ENCODE peak calls at places on chromosomes 2 and 18, in four cellular contexts. X is NCI-H510A treated with DMSO at 0.1 percent for 48 hours, G is NCI-H1105, P is dorsolateral prefrontal cortex. Y is an unnamed sample.

GRCh38 chr2:226797989-226798421 is 1.6 kb downstream of the IRS1 start:
- DNase-seq in X (no peak), P (no peak), G (no peak), Y (no peak)

GRCh38 chr2:191636586-191636985 is 41.4 kb upstream of the NABP1 start:
- DNase-seq in G (no peak), X (no peak), P (no peak), Y (no peak)

GRCh38 chr2:52264488-52264887 is 1232.6 kb upstream of the NRXN1 start:
- DNase-seq in G (peak; percentile 68), X (peak; percentile 54), P (no peak), Y (no peak)

GRCh38 chr2:24886114-24886501 is 33.9 kb downstream of the ADCY3 start:
- DNase-seq in G (no peak), X (no peak), P (no peak), Y (no peak)

GRCh38 chr18:21505231-21505630 is 95.3 kb downstream of the ESCO1 start:
- DNase-seq in X (no peak), G (no peak), P (no peak), Y (no peak)

GRCh38 chr18:70288171-70288850 is 534 bp upstream of the SOCS6 start:
- DNase-seq in G (no peak), X (no peak), P (peak; percentile 64), Y (no peak)

GRCh38 chr2:186503827-186504606 is 18.0 kb downstream of the ZC3H15 start:
- DNase-seq in G (peak; percentile 35), X (peak; percentile 12), P (no peak), Y (peak; percentile 48)

GRCh38 chr2:168853471-168853870 is 36.8 kb downstream of the SPC25 start:
- DNase-seq in X (no peak), G (no peak), P (no peak), Y (no peak)

GRCh38 chr2:120699292-120699691 is 36.4 kb upstream of the GLI2 start:
- DNase-seq in G (no peak), X (peak; percentile 52), P (no peak), Y (no peak)

GRCh38 chr18:28359177-28359576 is 182.2 kb upstream of the CDH2 start:
- DNase-seq in P (no peak), X (no peak), G (no peak), Y (no peak)

GRCh38 chr18:74950479-74950878 is 258.5 kb downstream of the PTGR3 start:
- DNase-seq in P (no peak), G (no peak), X (peak; percentile 71), Y (no peak)

GRCh38 chr18:44552706-44553105 is 128.0 kb upstream of the SETBP1 start:
- DNase-seq in G (no peak), X (no peak), P (no peak), Y (no peak)

GRCh38 chr2:39665811-39666488 is at the start of gene TMEM178A:
- DNase-seq in G (no peak), X (no peak), P (peak; percentile 51), Y (peak; percentile 64)

GRCh38 chr2:71748227-71748626 is 294.9 kb downstream of the DYSF start:
- DNase-seq in P (no peak), X (no peak), G (no peak), Y (no peak)

GRCh38 chr2:43178602-43179542 is 47.5 kb downstream of the ZFP36L2 start:
- DNase-seq in X (peak; percentile 78), G (no peak), P (no peak), Y (no peak)

GRCh38 chr2:48134704-48135103 is 228.4 kb upstream of the FBXO11 start:
- DNase-seq in G (no peak), X (no peak), P (no peak), Y (no peak)

GRCh38 chr2:236369606-236370005 is 105.4 kb upstream of the ASB18 start:
- DNase-seq in P (no peak), G (peak; percentile 43), X (peak; percentile 56), Y (no peak)

GRCh38 chr2:164868563-164869419 is 27.2 kb upstream of the COBLL1 start:
- DNase-seq in X (no peak), P (no peak), G (peak; percentile 16), Y (no peak)

GRCh38 chr2:118576109-118576855 is 271.2 kb downstream of the EN1 start:
- DNase-seq in P (no peak), X (no peak), G (no peak), Y (no peak)

GRCh38 chr18:40121001-40121400 is 1834.0 kb upstream of the PIK3C3 start:
- DNase-seq in G (no peak), P (no peak), X (no peak), Y (no peak)

GRCh38 chr2:56580242-56580641 is 396.5 kb downstream of the CCDC85A start:
- DNase-seq in P (no peak), X (no peak), G (no peak), Y (no peak)

GRCh38 chr2:196113061-196113974 is 44.7 kb upstream of the DNAH7 start:
- DNase-seq in P (no peak), X (no peak), G (no peak), Y (no peak)

GRCh38 chr18:10252952-10253680 is 201.3 kb upstream of the APCDD1 start:
- DNase-seq in P (no peak), X (no peak), G (no peak), Y (peak; percentile 36)

GRCh38 chr2:120020554-120020953 is 7.7 kb downstream of the EPB41L5 start:
- DNase-seq in X (no peak), G (no peak), P (no peak), Y (no peak)

Y was measured in NCI-H1417.